ENCODE peak calls at places on chromosomes 4 and X, in seven cellular contexts. Z is activated T-helper 9 cell treated with anti-CD3 and anti-CD28 coated beads, Interleukin-2, amount 50 U/mL, for 16 hours; Q is left lung; G is Peyer's patch; K is Jurkat, Clone E6-1; F is anterior cingulate cortex; M is IMR-90. H is an unnamed sample.

GRCh38 chr4:95546866-95547707 is 1.7 kb downstream of the UNC5C start:
- DNase-seq in Z (no peak), Q (no peak), G (no peak), K (no peak), F (no peak), M (no peak), H (no peak)

GRCh38 chr4:169492436-169493163 is 119.8 kb downstream of the NEK1 start:
- DNase-seq in Z (no peak), Q (no peak), G (no peak), K (peak), F (no peak), M (peak), H (peak)

GRCh38 chrX:55841962-55842752 is 124.6 kb downstream of the RRAGB start:
- DNase-seq in Z (no peak), Q (no peak), G (no peak), K (no peak), F (no peak), M (no peak), H (no peak)

GRCh38 chr4:122117743-122118142 is 34.4 kb upstream of the BLTP1 start:
- DNase-seq in Z (no peak), Q (no peak), G (no peak), K (no peak), F (no peak), M (peak), H (no peak)

GRCh38 chr4:54400802-54401201 is 171.7 kb downstream of the PDGFRA start:
- DNase-seq in Z (no peak), Q (peak), G (no peak), K (no peak), F (peak), M (peak), H (no peak)

GRCh38 chr4:108360857-108361820 is 192.4 kb upstream of the LEF1 start:
- DNase-seq in Z (no peak), Q (no peak), G (no peak), K (no peak), F (no peak), M (peak), H (no peak)

GRCh38 chrX:36978886-36979285 is 29.3 kb upstream of the FAM47C start:
- DNase-seq in Z (no peak), Q (no peak), G (no peak), K (no peak), F (no peak), M (peak), H (no peak)

GRCh38 chrX:43005561-43005960 is 227.6 kb upstream of the PPP1R2C start:
- DNase-seq in Z (no peak), Q (no peak), G (no peak), K (no peak), F (no peak), M (no peak), H (no peak)

GRCh38 chr4:80186666-80187065 is 10.6 kb upstream of the PRDM8 start:
- DNase-seq in Z (no peak), Q (no peak), G (no peak), K (no peak), F (no peak), M (no peak), H (no peak)

GRCh38 chr4:138158746-138159297 is 83.3 kb downstream of the SLC7A11 start:
- DNase-seq in Z (no peak), Q (no peak), G (no peak), K (no peak), F (no peak), M (peak), H (no peak)

H was measured in left lobe of liver.